ENCODE peak calls at places on chromosomes 11 and 22, in eight cellular contexts. S is Caco-2; O is CD8-positive, alpha-beta T cell; A is GM23338; C is cardiac muscle cell; Y is OCI-LY7; Q is neuronal stem cell; U is BE2C. B is an unnamed sample. For H3K4me1, the result is how much of the 10 kb centered on the place peaks cover.

GRCh38 chr22:22705328-22706100 is 61.1 kb downstream of the GGTLC2 start:
- DNase-seq in O (no peak), C (no peak), Y (no peak), S (no peak), U (no peak), A (no peak), Q (no peak), B (no peak)

GRCh38 chr11:96393753-96394348 is 4.0 kb downstream of the JRKL start:
- DNase-seq in A (peak), Q (no peak), S (peak), O (no peak), Y (peak), U (no peak), C (peak), B (peak)

GRCh38 chr22:50252081-50253045 is 1.3 kb upstream of the HDAC10 start:
- DNase-seq in Y (peak), O (peak), S (peak), U (peak), C (peak), Q (peak), A (peak), B (peak)

GRCh38 chr11:76660533-76661305 is 9.8 kb downstream of the LRRC32 start:
- DNase-seq in O (no peak), C (no peak), Q (no peak), Y (no peak), A (no peak), S (no peak), U (no peak), B (no peak)

GRCh38 chr11:44823920-44824704 is 97.3 kb downstream of the TSPAN18 start:
- DNase-seq in C (peak), A (peak), S (peak), Q (peak), U (no peak), O (no peak), Y (no peak), B (no peak)

GRCh38 chr22:23151827-23152226 is 6.5 kb downstream of the RAB36 start:
- DNase-seq in A (no peak), U (no peak), O (no peak), Q (no peak), C (no peak), S (no peak), Y (no peak), B (no peak)

GRCh38 chr22:37018815-37019308 is 385 bp downstream of the TST start:
- DNase-seq in A (peak), O (no peak), Q (peak), C (peak), U (peak), S (peak), Y (no peak), B (no peak)

GRCh38 chr22:22196833-22197477 is 47.6 kb upstream of the VPREB1 start:
- DNase-seq in Q (no peak), U (no peak), C (no peak), Y (peak), A (no peak), O (no peak), S (no peak), B (no peak)

GRCh38 chr11:1397146-1397861 is 7.6 kb downstream of the BRSK2 start:
- DNase-seq in U (no peak), A (no peak), S (no peak), Y (no peak), O (no peak), Q (no peak), C (no peak), B (no peak)

GRCh38 chr11:124743050-124743449 is 3.3 kb downstream of the NRGN start:
- DNase-seq in A (no peak), C (no peak), O (no peak), Y (no peak), S (no peak), U (no peak), Q (no peak), B (no peak)

GRCh38 chr11:62665630-62666258 is 632 bp downstream of the CSKMT start:
- DNase-seq in S (peak), U (peak), A (peak), C (peak), O (peak), Y (peak), Q (peak), B (peak)

GRCh38 chr11:11777897-11778296 is 63.9 kb upstream of the USP47 start:
- DNase-seq in Q (no peak), O (no peak), Y (no peak), A (no peak), U (no peak), C (no peak), S (no peak), B (no peak)

GRCh38 chr22:50150161-50151129 is 20.1 kb upstream of the PANX2 start:
- DNase-seq in S (no peak), A (no peak), Y (no peak), U (no peak), Q (no peak), O (no peak), C (no peak), B (no peak)

GRCh38 chr11:121721961-121722360 is 269.2 kb upstream of the SORL1-AS1 start:
- DNase-seq in O (no peak), Y (no peak), S (no peak), Q (no peak), C (no peak), A (no peak), U (no peak), B (no peak)

GRCh38 chr11:15379483-15379882 is 264.8 kb downstream of the INSC start:
- DNase-seq in C (no peak), U (no peak), A (peak), O (no peak), Y (no peak), Q (no peak), S (no peak), B (no peak)

GRCh38 chr11:79461144-79461543 is 20.3 kb upstream of the TENM4 start:
- DNase-seq in O (no peak), U (peak), Y (no peak), S (peak), C (peak), A (peak), Q (peak), B (no peak)

GRCh38 chr22:39173787-39174497 is 21.5 kb upstream of the CBX7 start:
- DNase-seq in U (no peak), A (no peak), S (no peak), Y (no peak), C (no peak), Q (no peak), O (peak), B (peak)

GRCh38 chr22:48749555-48750227 is 1078.0 kb downstream of the BRD1 start:
- DNase-seq in A (no peak), S (no peak), U (no peak), Y (no peak), O (peak), Q (no peak), C (no peak), B (no peak)

GRCh38 chr22:48748860-48749554 is 1078.7 kb downstream of the BRD1 start:
- DNase-seq in A (no peak), U (no peak), C (no peak), Y (no peak), Q (no peak), S (no peak), O (peak), B (no peak)

GRCh38 chr22:48751539-48752437 is 1075.9 kb downstream of the BRD1 start:
- DNase-seq in C (no peak), A (no peak), U (no peak), Q (no peak), O (peak), Y (no peak), S (no peak), B (no peak)

GRCh38 chr22:48750826-48751440 is 1076.7 kb downstream of the BRD1 start:
- DNase-seq in A (no peak), S (no peak), O (peak), Q (no peak), C (no peak), U (no peak), Y (no peak), B (no peak)

GRCh38 chr22:48750282-48750681 is 1077.4 kb downstream of the BRD1 start:
- DNase-seq in U (no peak), Q (no peak), S (no peak), Y (no peak), O (peak), C (no peak), A (no peak), B (no peak)
- H3K4me1 ChIP-seq in U (under half), Q (under half), S (under half), Y (under half), O (under half), C (under half), A (under half), B (under half)

DNA sequence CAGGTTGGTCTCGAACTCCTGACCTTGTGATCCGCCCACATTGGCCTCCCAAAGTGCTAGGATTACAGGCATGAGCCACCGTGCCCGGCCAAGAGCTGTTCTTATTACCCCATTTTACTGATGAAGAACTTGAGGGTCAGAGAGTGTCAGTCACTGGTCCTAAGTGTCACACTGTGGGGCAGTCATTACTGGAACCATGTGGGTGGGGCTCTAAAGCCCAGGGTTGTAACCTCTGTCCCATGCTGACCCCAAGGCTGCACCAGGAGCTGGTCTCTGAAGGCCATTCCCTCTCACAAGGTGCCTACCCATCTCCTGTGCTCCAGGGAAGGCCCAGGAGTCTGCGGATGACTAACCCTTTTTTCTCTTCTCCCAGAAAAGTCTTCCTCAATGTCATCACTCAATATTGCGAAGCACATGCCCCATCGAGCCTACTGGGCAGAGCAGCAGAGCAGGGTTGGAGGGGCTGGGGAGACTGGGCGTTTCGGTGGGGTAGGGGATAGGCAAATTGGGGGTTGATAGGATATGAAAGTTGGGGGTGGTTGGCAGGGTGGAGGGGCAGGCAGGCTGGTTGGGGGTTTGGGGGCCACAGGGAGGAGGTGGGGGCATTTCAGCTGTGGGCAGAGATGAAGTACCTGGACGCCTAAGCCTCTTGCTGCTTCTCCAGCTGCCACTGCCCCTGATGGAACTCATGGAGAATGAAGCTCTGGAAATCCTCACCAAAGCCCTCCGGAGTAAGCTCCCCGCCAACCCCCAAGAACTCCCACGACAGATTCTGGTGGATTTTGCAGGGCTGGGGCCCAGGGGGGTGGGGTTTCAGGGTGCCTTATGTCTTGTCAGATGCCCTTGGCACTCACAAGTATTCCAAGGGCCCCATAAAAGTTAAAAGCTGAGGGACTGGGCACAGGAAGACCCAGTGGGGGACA is 2.0 kb upstream of the ESRRA start:
- DNase-seq in U (no peak), C (no peak), Q (no peak), S (no peak), Y (no peak), O (no peak), A (no peak), B (no peak)
- H3K4me1 ChIP-seq in U (under half), C (under half), Q (under half), S (under half), Y (under half), O (half or more), A (under half), B (under half)

DNA sequence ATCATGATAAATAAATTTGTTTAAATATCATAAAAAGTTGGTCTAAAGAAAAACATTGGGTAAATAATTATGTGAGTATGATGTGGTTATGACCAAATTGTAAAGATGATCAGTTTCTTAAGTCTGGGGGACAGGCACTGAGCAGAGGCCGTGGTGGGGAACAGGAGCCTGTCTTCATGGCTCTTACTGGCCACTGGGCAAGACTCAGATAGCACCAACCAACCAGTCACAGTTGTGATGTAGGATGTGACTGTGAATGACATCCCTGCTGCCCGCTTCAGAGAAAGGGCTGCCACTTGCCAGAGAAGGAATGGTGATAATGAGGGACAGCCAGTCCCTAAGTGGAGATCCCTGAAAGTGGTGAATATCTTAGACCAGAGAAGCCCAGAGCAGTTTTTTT is 7.0 kb downstream of the PTPRJ start:
- DNase-seq in A (no peak), C (no peak), U (no peak), Q (no peak), O (no peak), Y (no peak), S (no peak), B (no peak)
- H3K4me1 ChIP-seq in A (under half), C (under half), U (under half), Q (under half), O (under half), Y (half or more), S (under half), B (under half)

GRCh38 chr11:68593441-68593840 is 90.9 kb upstream of the GAL start:
- DNase-seq in A (no peak), U (no peak), C (no peak), S (no peak), Q (no peak), Y (no peak), O (no peak), B (no peak)

GRCh38 chr11:68596231-68596630 is 88.1 kb upstream of the GAL start:
- DNase-seq in C (no peak), Q (no peak), Y (no peak), U (no peak), A (no peak), S (no peak), O (no peak), B (no peak)

GRCh38 chr11:68591719-68592118 is 92.6 kb upstream of the GAL start:
- DNase-seq in U (no peak), Y (no peak), C (no peak), S (no peak), O (no peak), Q (no peak), A (no peak), B (no peak)

GRCh38 chr11:68589817-68590216 is 94.5 kb upstream of the GAL start:
- DNase-seq in A (no peak), O (no peak), C (no peak), S (no peak), U (no peak), Q (no peak), Y (no peak), B (no peak)

DNA sequence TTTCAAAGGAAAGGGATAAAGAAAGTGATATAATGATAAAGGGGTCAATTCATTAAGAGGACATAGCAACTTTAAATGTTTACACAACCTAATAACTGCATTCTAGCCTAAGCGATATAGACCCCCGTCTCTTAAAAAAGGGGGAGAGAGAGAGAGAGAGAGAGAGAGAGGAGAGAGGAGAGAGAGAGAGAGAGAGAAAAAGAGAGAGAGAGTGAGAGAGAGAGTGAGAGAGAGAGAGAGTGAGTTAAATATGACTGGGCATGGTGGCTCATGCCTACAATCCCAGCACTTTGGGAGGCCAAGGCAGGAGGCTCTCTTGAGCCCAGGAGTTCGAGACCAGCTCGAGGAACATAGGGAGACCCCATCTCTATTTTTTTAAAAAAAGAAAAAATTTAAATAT is 90.2 kb upstream of the GAL start:
- DNase-seq in O (no peak), A (no peak), Q (no peak), C (no peak), Y (no peak), U (no peak), S (no peak), B (no peak)
- H3K4me1 ChIP-seq in O (under half), A (under half), Q (under half), C (under half), Y (under half), U (under half), S (under half), B (under half)

GRCh38 chr22:32696089-32696488 is 105.4 kb upstream of the TIMP3 start:
- DNase-seq in O (no peak), C (no peak), Q (no peak), S (no peak), Y (no peak), U (no peak), A (no peak), B (no peak)

GRCh38 chr22:32693102-32693501 is 108.4 kb upstream of the TIMP3 start:
- DNase-seq in C (no peak), Q (no peak), Y (no peak), U (no peak), A (no peak), O (no peak), S (no peak), B (no peak)

GRCh38 chr22:32697331-32697995 is 104.0 kb upstream of the TIMP3 start:
- DNase-seq in Q (no peak), C (no peak), U (no peak), Y (no peak), A (no peak), O (no peak), S (no peak), B (no peak)

GRCh38 chr22:32698926-32699619 is 102.4 kb upstream of the TIMP3 start:
- DNase-seq in C (no peak), U (no peak), A (no peak), O (no peak), Y (no peak), S (no peak), Q (no peak), B (no peak)

GRCh38 chr22:32695451-32695891 is 106.0 kb upstream of the TIMP3 start:
- DNase-seq in Q (no peak), A (no peak), U (no peak), S (peak), Y (no peak), C (no peak), O (no peak), B (no peak)
- H3K4me1 ChIP-seq in Q (under half), A (under half), U (under half), S (under half), Y (under half), C (under half), O (under half), B (under half)

GRCh38 chr11:116835791-116836647 is 1.4 kb downstream of the APOA1 start:
- DNase-seq in C (peak), A (peak), Y (peak), Q (peak), U (peak), S (peak), O (peak), B (peak)
- H3K4me1 ChIP-seq in C (under half), A (under half), Y (under half), Q (under half), U (under half), S (half or more), O (under half), B (under half)

DNA sequence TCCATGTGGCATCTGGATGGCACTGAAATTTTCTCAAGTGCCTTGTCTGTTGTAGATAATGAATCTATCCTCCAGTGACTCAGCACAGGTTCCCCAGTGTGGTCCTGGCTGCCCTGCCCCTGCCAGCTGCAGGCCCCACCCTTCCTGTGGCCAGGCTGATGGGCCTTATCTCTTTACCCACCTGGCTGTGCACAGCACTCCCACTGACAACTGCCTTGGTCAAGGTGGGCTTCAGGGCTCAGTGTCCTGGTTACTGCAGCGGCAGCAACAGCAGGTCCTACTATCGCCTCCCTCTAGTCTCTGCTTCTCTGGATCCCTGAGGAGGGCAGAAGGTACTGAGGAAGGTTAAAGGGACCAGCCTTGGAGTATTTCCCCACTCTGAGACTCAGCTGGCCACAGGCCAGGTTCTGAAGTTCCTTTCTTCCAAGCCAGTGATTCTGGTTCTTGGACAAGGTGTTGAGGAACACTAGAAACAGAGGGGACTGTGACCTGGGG is 3.1 kb downstream of the HMBS start:
- DNase-seq in Q (no peak), O (no peak), C (no peak), S (no peak), A (no peak), U (no peak), Y (no peak), B (no peak)
- H3K4me1 ChIP-seq in Q (under half), O (under half), C (under half), S (under half), A (under half), U (under half), Y (half or more), B (under half)

GRCh38 chr11:34633640-34633989 is 12.7 kb downstream of the EHF start:
- DNase-seq in O (no peak), C (no peak), U (no peak), Q (no peak), Y (no peak), S (no peak), A (no peak), B (no peak)

GRCh38 chr11:34631737-34632104 is 10.8 kb downstream of the EHF start:
- DNase-seq in A (no peak), O (no peak), S (no peak), Y (no peak), Q (no peak), C (no peak), U (no peak), B (no peak)

GRCh38 chr11:34631297-34631696 is 10.4 kb downstream of the EHF start:
- DNase-seq in S (no peak), O (no peak), C (no peak), Y (no peak), U (no peak), Q (no peak), A (no peak), B (no peak)

GRCh38 chr11:34630544-34630943 is 9.7 kb downstream of the EHF start:
- DNase-seq in Y (no peak), A (no peak), Q (no peak), C (no peak), U (no peak), S (no peak), O (no peak), B (no peak)

DNA sequence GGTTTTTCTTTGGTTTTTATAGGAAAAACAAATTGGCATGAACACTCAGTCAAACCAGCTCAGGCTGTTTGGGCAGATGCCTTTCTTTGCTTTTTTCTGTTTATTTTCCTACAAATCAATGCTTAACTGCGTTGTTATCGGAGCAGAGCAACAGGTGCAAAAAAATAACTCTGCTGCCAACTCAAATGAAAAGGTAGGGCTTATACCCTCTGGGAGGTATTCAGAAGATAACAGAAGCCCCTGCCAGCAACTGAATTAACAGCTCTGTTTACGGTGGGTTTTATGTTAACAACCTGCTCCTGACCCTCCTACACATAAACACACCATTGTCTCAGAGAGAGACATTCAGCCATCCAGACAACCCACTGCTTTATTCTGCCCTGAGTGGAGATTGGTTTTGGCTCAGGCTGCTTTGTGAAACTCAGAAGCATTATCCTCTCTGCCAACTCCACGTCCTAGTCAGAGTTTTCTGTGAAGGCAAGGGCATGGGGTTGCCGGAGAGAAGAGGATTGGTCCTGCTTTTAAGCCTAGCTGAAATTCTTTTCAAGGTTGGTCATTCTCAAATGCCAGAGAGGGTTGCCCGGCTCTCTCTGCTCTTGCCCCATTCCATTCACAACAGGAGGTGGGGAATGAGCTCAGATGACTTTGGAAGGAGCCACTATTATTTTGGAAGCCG is 11.3 kb downstream of the EHF start:
- DNase-seq in U (no peak), C (no peak), S (no peak), A (no peak), Q (peak), O (no peak), Y (no peak), B (no peak)
- H3K4me1 ChIP-seq in U (under half), C (under half), S (under half), A (under half), Q (under half), O (under half), Y (under half), B (under half)

B was measured in CD8-positive, alpha-beta memory T cell.